ENCODE peak calls at places on chromosomes 12 and 14, in seven cellular contexts. S is upper lobe of left lung; L is heart right ventricle; E is AG04450; F is endodermal cell; P is RWPE1; T is CD8-positive, alpha-beta T cell. V is an unnamed sample.

GRCh38 chr12:123847876-123848275 is 85.8 kb downstream of the DNAH10 start:
- DNase-seq in L (no peak), F (peak; percentile 39), E (no peak), T (no peak), S (no peak), P (no peak), V (no peak)

GRCh38 chr12:12976366-12976765 is 23.7 kb downstream of the HEBP1 start:
- DNase-seq in S (no peak), E (peak; percentile 81), T (no peak), L (no peak), P (peak; percentile 81), F (no peak), V (no peak)

GRCh38 chr14:80427101-80427500 is 215.8 kb upstream of the DIO2 start:
- DNase-seq in F (no peak), L (no peak), P (no peak), S (no peak), T (no peak), E (no peak), V (no peak)

GRCh38 chr14:47425302-47425701 is 250.1 kb downstream of the MDGA2 start:
- DNase-seq in E (no peak), T (no peak), L (no peak), P (no peak), S (no peak), F (no peak), V (no peak)

GRCh38 chr12:119546340-119546739 is 47.2 kb upstream of the TMEM233 start:
- DNase-seq in S (no peak), F (no peak), E (no peak), P (no peak), L (no peak), T (no peak), V (no peak)

GRCh38 chr12:75591628-75592027 is 80.2 kb upstream of the KRR1 start:
- DNase-seq in E (no peak), L (no peak), P (no peak), S (no peak), T (no peak), F (no peak), V (no peak)

GRCh38 chr14:78164226-78164853 is 5.8 kb upstream of the NRXN3 start:
- DNase-seq in L (peak; percentile 8), F (peak; percentile 94), E (no peak), P (peak; percentile 26), S (no peak), T (no peak), V (no peak)

GRCh38 chr14:20998674-20999366 is at the start of gene SLC39A2:
- DNase-seq in T (no peak), P (peak; percentile 42), S (no peak), E (no peak), F (peak; percentile 92), L (peak; percentile 25), V (no peak)

GRCh38 chr12:7091660-7092228 is 501 bp downstream of the C1R start:
- DNase-seq in T (no peak), S (no peak), E (no peak), P (no peak), F (peak; percentile 57), L (peak; percentile 51), V (no peak)

GRCh38 chr12:1865284-1865866 is 45.0 kb downstream of the LRTM2 start:
- DNase-seq in F (peak; percentile 41), E (no peak), T (no peak), S (peak; percentile 73), L (no peak), P (no peak), V (no peak)

GRCh38 chr12:86257173-86257572 is 982 bp upstream of the MGAT4C start:
- DNase-seq in F (no peak), P (no peak), S (no peak), T (no peak), L (no peak), E (no peak), V (no peak)

GRCh38 chr12:11759894-11760293 is 110.4 kb downstream of the ETV6 start:
- DNase-seq in S (no peak), L (no peak), P (no peak), E (no peak), T (no peak), F (peak; percentile 24), V (no peak)

GRCh38 chr14:68109132-68109531 is 289.6 kb downstream of the RAD51B start:
- DNase-seq in S (no peak), F (no peak), L (no peak), P (no peak), T (no peak), E (no peak), V (no peak)

GRCh38 chr12:233615-233968 is 19.6 kb upstream of the SLC6A12 start:
- DNase-seq in T (no peak), L (no peak), F (no peak), E (no peak), P (no peak), S (no peak), V (no peak)

GRCh38 chr14:39555749-39556148 is 123.5 kb upstream of the FBXO33 start:
- DNase-seq in L (peak; percentile 6), P (no peak), S (no peak), F (no peak), E (no peak), T (no peak), V (no peak)

GRCh38 chr14:75880512-75880911 is 101.3 kb downstream of the TGFB3 start:
- DNase-seq in L (no peak), E (no peak), S (no peak), T (no peak), F (peak; percentile 80), P (no peak), V (no peak)

GRCh38 chr14:75881986-75882385 is 99.8 kb downstream of the TGFB3 start:
- DNase-seq in F (no peak), T (no peak), L (no peak), P (no peak), E (no peak), S (no peak), V (no peak)

GRCh38 chr14:75886661-75887348 is 95.0 kb downstream of the TGFB3 start:
- DNase-seq in T (no peak), E (no peak), P (no peak), F (no peak), L (no peak), S (no peak), V (no peak)

GRCh38 chr14:75885829-75886228 is 96.0 kb downstream of the TGFB3 start:
- DNase-seq in T (no peak), P (no peak), S (no peak), L (no peak), F (no peak), E (no peak), V (no peak)

DNA sequence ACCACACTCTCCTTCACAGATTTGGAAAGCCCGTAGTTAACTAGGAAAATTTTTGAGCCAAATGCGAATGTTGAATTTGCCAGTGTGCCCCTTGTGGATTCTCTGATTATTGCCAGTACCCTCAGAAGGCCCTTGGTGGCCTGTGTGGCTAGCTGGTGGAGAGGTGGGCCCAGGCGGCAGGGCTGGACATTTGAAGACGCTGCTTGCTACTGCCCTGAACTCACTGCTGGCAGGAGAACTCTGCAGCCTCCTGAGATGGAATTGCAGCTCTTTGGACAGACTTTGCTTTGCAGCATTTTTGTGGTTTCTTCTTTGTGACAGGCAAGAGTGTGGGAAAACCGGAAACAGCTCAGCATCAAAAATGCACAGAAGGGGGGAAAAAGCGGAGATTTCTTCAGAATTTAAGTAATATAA is 97.6 kb downstream of the TGFB3 start:
- DNase-seq in P (no peak), E (peak; percentile 60), F (peak; percentile 64), L (no peak), T (no peak), S (no peak), V (no peak)
- TF ChIP-seq CTCF in P (no peak), E (peak; percentile 40), F (peak; percentile 56), L (no peak), T (no peak), S (peak; percentile 21), V (no peak)

GRCh38 chr14:100989924-100990323 is 86.4 kb upstream of the RTL1 start:
- DNase-seq in E (no peak), T (no peak), F (no peak), S (no peak), P (peak; percentile 13), L (no peak), V (no peak)

GRCh38 chr14:100988956-100989355 is 85.4 kb upstream of the RTL1 start:
- DNase-seq in T (no peak), S (no peak), L (no peak), E (no peak), P (no peak), F (no peak), V (no peak)

GRCh38 chr14:100988411-100988900 is 84.9 kb upstream of the RTL1 start:
- DNase-seq in P (peak; percentile 58), F (no peak), S (no peak), T (no peak), E (no peak), L (no peak), V (no peak)

GRCh38 chr14:100994757-100995156 is 91.2 kb upstream of the RTL1 start:
- DNase-seq in P (no peak), T (no peak), L (no peak), F (no peak), E (no peak), S (no peak), V (no peak)

GRCh38 chr14:100994082-100994481 is 90.6 kb upstream of the RTL1 start:
- DNase-seq in L (no peak), E (no peak), T (no peak), P (peak; percentile 82), S (no peak), F (no peak), V (no peak)
- H3K27ac ChIP-seq in L (no peak overlapping the region), E (no peak overlapping the region), T (no peak overlapping the region), P (no peak overlapping the region), S (no peak overlapping the region), F (no peak overlapping the region), V (no peak overlapping the region)

GRCh38 chr14:23539209-23539866 is 12.2 kb downstream of the ZFHX2 start:
- DNase-seq in P (peak; percentile 31), S (no peak), L (no peak), T (peak; percentile 28), E (no peak), F (peak; percentile 90), V (no peak)

GRCh38 chr14:23542261-23542660 is 9.3 kb downstream of the ZFHX2 start:
- DNase-seq in E (no peak), P (no peak), T (no peak), L (no peak), F (no peak), S (no peak), V (no peak)

GRCh38 chr14:23538049-23538718 is 13.4 kb downstream of the ZFHX2 start:
- DNase-seq in P (no peak), F (no peak), E (no peak), S (no peak), L (no peak), T (no peak), V (no peak)

GRCh38 chr14:23538785-23539184 is 12.8 kb downstream of the ZFHX2 start:
- DNase-seq in S (no peak), E (no peak), P (peak; percentile 10), T (no peak), F (peak; percentile 78), L (peak; percentile 36), V (no peak)

GRCh38 chr14:23539867-23540469 is 11.6 kb downstream of the ZFHX2 start:
- DNase-seq in E (no peak), T (no peak), F (no peak), P (no peak), L (no peak), S (no peak), V (no peak)
- TF ChIP-seq CTCF in E (no peak), T (no peak), F (no peak), P (no peak), L (peak; percentile 24), S (no peak), V (no peak)

DNA sequence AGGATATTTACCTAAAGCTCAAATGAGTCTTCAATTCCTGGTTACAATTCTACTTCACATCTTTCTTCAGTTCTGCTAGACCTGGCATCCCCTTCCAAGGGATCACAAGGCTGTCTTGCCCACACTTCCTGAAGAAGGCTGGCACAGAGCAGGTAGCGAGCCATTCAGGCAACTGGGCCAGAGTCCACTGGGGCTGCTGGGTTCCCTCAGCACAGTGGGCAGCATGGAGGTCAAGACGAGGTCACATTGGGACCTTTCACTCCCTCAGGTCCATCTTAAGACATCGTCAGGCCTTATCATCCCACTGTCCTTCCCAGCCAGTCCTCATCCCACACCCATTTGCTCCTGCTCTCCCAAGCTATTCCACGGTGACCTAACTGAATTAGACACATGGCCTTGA is 143.1 kb upstream of the HIF1A start:
- DNase-seq in L (no peak), P (no peak), E (no peak), S (no peak), T (no peak), F (no peak), V (no peak)
- H3K27ac ChIP-seq in L (no peak overlapping the region), P (peak overlapping the region; percentile 28), E (no peak overlapping the region), S (peak overlapping the region; percentile 79), T (no peak overlapping the region), F (no peak overlapping the region), V (peak overlapping the region; percentile 26)

V was measured in CD4-positive, alpha-beta T cell.